ENCODE peak calls at places on chromosome 6, in five cellular contexts. M, C, O, A and G are unnamed samples.

GRCh38 chr6:11974089-11974488 is 38.0 kb upstream of the HIVEP1 start:
- DNase-seq in A (no peak), C (peak), O (no peak), M (no peak), G (no peak)

GRCh38 chr6:12000174-12000573 is 11.9 kb upstream of the HIVEP1 start:
- DNase-seq in M (no peak), O (no peak), C (no peak), A (no peak), G (no peak)

GRCh38 chr6:16493112-16493511 is 254.7 kb downstream of the GMPR start:
- DNase-seq in O (no peak), C (no peak), M (no peak), A (no peak), G (no peak)

GRCh38 chr6:52254731-52255378 is 10.6 kb upstream of the IL17F start:
- DNase-seq in C (no peak), M (no peak), O (no peak), A (no peak), G (no peak)

GRCh38 chr6:86192123-86192522 is 549.4 kb upstream of the SYNCRIP start:
- DNase-seq in A (no peak), O (no peak), M (no peak), C (no peak), G (no peak)

GRCh38 chr6:25392372-25392771 is 113.2 kb downstream of the CARMIL1 start:
- DNase-seq in A (no peak), M (no peak), O (no peak), C (no peak), G (no peak)

GRCh38 chr6:103672169-103672568 is 1187.5 kb downstream of the HACE1 start:
- DNase-seq in A (no peak), O (no peak), M (no peak), C (peak), G (no peak)

GRCh38 chr6:111576302-111576701 is 29.4 kb downstream of the TRAF3IP2 start:
- DNase-seq in A (no peak), M (peak), C (peak), O (no peak), G (no peak)

GRCh38 chr6:37308084-37308817 is 45.5 kb upstream of the RNF8 start:
- DNase-seq in C (peak), M (no peak), O (peak), A (no peak), G (no peak)

GRCh38 chr6:132995432-132995831 is 181.1 kb downstream of the RPS12 start:
- DNase-seq in M (no peak), O (no peak), C (peak), A (peak), G (no peak)

GRCh38 chr6:33191383-33192104 is 723 bp downstream of the COL11A2 start:
- DNase-seq in M (no peak), A (no peak), C (no peak), O (no peak), G (no peak)

GRCh38 chr6:28537065-28537464 is 11.4 kb downstream of the GPX5 start:
- DNase-seq in M (no peak), A (no peak), C (peak), O (no peak), G (no peak)

GRCh38 chr6:1574895-1575212 is 34.9 kb upstream of the FOXC1 start:
- DNase-seq in A (no peak), M (no peak), C (no peak), O (no peak), G (no peak)

GRCh38 chr6:158033077-158033750 is 51.6 kb downstream of the SYNJ2 start:
- DNase-seq in O (no peak), M (no peak), C (no peak), A (no peak), G (no peak)

GRCh38 chr6:23633986-23634385 is 492.0 kb upstream of the NRSN1 start:
- DNase-seq in O (no peak), M (no peak), C (no peak), A (no peak), G (no peak)

GRCh38 chr6:127515234-127515793 is 3.8 kb downstream of the MTCL3 start:
- DNase-seq in A (no peak), C (no peak), O (no peak), M (peak), G (no peak)

GRCh38 chr6:33609444-33610034 is 11.6 kb upstream of the ITPR3 start:
- DNase-seq in M (no peak), O (no peak), A (peak), C (peak), G (no peak)

GRCh38 chr6:27684264-27685211 is 211.6 kb upstream of the ZNF184 start:
- DNase-seq in O (peak), M (peak), A (no peak), C (peak), G (no peak)

GRCh38 chr6:138468320-138469015 is 30.8 kb downstream of the NHSL1 start:
- DNase-seq in M (no peak), A (no peak), C (peak), O (no peak), G (no peak)

GRCh38 chr6:3389390-3390167 is 67.3 kb downstream of the SLC22A23 start:
- DNase-seq in C (peak), M (no peak), A (peak), O (no peak), G (no peak)

GRCh38 chr6:146354451-146354850 is 189.2 kb upstream of the RAB32 start:
- DNase-seq in C (no peak), M (no peak), O (no peak), A (no peak), G (no peak)

GRCh38 chr6:40545954-40546353 is 41.2 kb downstream of the LRFN2 start:
- DNase-seq in A (no peak), O (no peak), M (no peak), C (no peak), G (no peak)

GRCh38 chr6:6919173-6919572 is 188.6 kb upstream of the RREB1 start:
- DNase-seq in C (no peak), A (no peak), O (no peak), M (no peak), G (no peak)

GRCh38 chr6:85458184-85458583 is 8.3 kb downstream of the NT5E start:
- DNase-seq in O (no peak), M (no peak), C (no peak), A (no peak), G (no peak)

GRCh38 chr6:108587258-108588059 is 26.7 kb downstream of the FOXO3 start:
- DNase-seq in C (peak), M (peak), O (no peak), A (no peak), G (no peak)

GRCh38 chr6:14320342-14320741 is 202.8 kb downstream of the CD83 start:
- DNase-seq in C (no peak), O (no peak), A (no peak), M (no peak), G (no peak)

GRCh38 chr6:135181333-135182119 is 418 bp downstream of the MYB start:
- DNase-seq in A (no peak), O (no peak), M (no peak), C (peak), G (no peak)

GRCh38 chr6:35027807-35028206 is 113.3 kb downstream of the TCP11 start:
- DNase-seq in O (no peak), A (no peak), M (no peak), C (no peak), G (no peak)

GRCh38 chr6:101296184-101296583 is 97.3 kb upstream of the GRIK2 start:
- DNase-seq in C (peak), A (no peak), O (no peak), M (no peak), G (no peak)

GRCh38 chr6:43296780-43297494 is 1.1 kb upstream of the SLC22A7 start:
- DNase-seq in M (no peak), O (no peak), A (no peak), C (no peak), G (no peak)

GRCh38 chr6:788058-788457 is 95.1 kb upstream of the EXOC2 start:
- DNase-seq in M (no peak), C (no peak), O (no peak), A (no peak), G (no peak)

GRCh38 chr6:107440935-107441334 is 18.4 kb downstream of the PDSS2 start:
- DNase-seq in A (no peak), C (no peak), O (no peak), M (no peak), G (no peak)

GRCh38 chr6:6452002-6452401 is 131.5 kb upstream of the F13A1 start:
- DNase-seq in A (peak), O (no peak), C (no peak), M (no peak), G (no peak)

GRCh38 chr6:25017932-25018581 is 82.3 kb upstream of the RIPOR2 start:
- DNase-seq in O (peak), A (peak), M (no peak), C (peak), G (peak)

GRCh38 chr6:39026175-39026574 is 22.4 kb upstream of the GLP1R start:
- DNase-seq in A (no peak), C (no peak), M (no peak), O (no peak), G (no peak)